ENCODE peak calls at places on chromosomes 16 and 17, in nine cellular contexts. One of them, this sample, is unnamed.

GRCh38 chr16:66924527-66925321 is 611 bp downstream of the RRAD start:
- DNase-seq in non-pigmented ciliary epithelial cell: no peak
- DNase-seq in CD8-positive, alpha-beta T cell: no peak
- DNase-seq in activated CD8-positive, alpha-beta memory T cell treated with anti-CD3 and anti-CD28 coated beads for 48 hours: no peak
- DNase-seq in EH: peak
- DNase-seq in T-cell: no peak
- DNase-seq in activated CD4-positive, alpha-beta T cell treated with anti-CD3 and anti-CD28 coated beads for 48 hours: peak
- DNase-seq in memory B cell: peak
- DNase-seq in skeletal muscle cell: no peak
- DNase-seq in this sample: peak

GRCh38 chr16:80671281-80671849 is 130.6 kb downstream of the DYNLRB2 start:
- DNase-seq in non-pigmented ciliary epithelial cell: no peak
- DNase-seq in CD8-positive, alpha-beta T cell: no peak
- DNase-seq in activated CD8-positive, alpha-beta memory T cell treated with anti-CD3 and anti-CD28 coated beads for 48 hours: no peak
- DNase-seq in EH: no peak
- DNase-seq in T-cell: no peak
- DNase-seq in activated CD4-positive, alpha-beta T cell treated with anti-CD3 and anti-CD28 coated beads for 48 hours: no peak
- DNase-seq in memory B cell: peak
- DNase-seq in skeletal muscle cell: no peak
- DNase-seq in this sample: no peak

GRCh38 chr16:89670496-89671431 is 13.1 kb downstream of the SPATA33 start:
- DNase-seq in non-pigmented ciliary epithelial cell: no peak
- DNase-seq in CD8-positive, alpha-beta T cell: no peak
- DNase-seq in activated CD8-positive, alpha-beta memory T cell treated with anti-CD3 and anti-CD28 coated beads for 48 hours: no peak
- DNase-seq in EH: peak
- DNase-seq in T-cell: no peak
- DNase-seq in activated CD4-positive, alpha-beta T cell treated with anti-CD3 and anti-CD28 coated beads for 48 hours: no peak
- DNase-seq in memory B cell: no peak
- DNase-seq in skeletal muscle cell: no peak
- DNase-seq in this sample: peak

GRCh38 chr17:3531266-3532101 is 26.1 kb downstream of the TRPV3 start:
- DNase-seq in non-pigmented ciliary epithelial cell: no peak
- DNase-seq in CD8-positive, alpha-beta T cell: no peak
- DNase-seq in activated CD8-positive, alpha-beta memory T cell treated with anti-CD3 and anti-CD28 coated beads for 48 hours: no peak
- DNase-seq in EH: no peak
- DNase-seq in T-cell: no peak
- DNase-seq in activated CD4-positive, alpha-beta T cell treated with anti-CD3 and anti-CD28 coated beads for 48 hours: no peak
- DNase-seq in memory B cell: no peak
- DNase-seq in skeletal muscle cell: no peak
- DNase-seq in this sample: no peak

GRCh38 chr17:28379814-28380571 is 8.5 kb downstream of the SARM1 start:
- DNase-seq in non-pigmented ciliary epithelial cell: peak
- DNase-seq in CD8-positive, alpha-beta T cell: no peak
- DNase-seq in activated CD8-positive, alpha-beta memory T cell treated with anti-CD3 and anti-CD28 coated beads for 48 hours: no peak
- DNase-seq in EH: peak
- DNase-seq in T-cell: no peak
- DNase-seq in activated CD4-positive, alpha-beta T cell treated with anti-CD3 and anti-CD28 coated beads for 48 hours: no peak
- DNase-seq in memory B cell: no peak
- DNase-seq in skeletal muscle cell: no peak
- DNase-seq in this sample: no peak

GRCh38 chr17:64406321-64407200 is 15.9 kb upstream of the PECAM1 start:
- DNase-seq in non-pigmented ciliary epithelial cell: no peak
- DNase-seq in CD8-positive, alpha-beta T cell: no peak
- DNase-seq in activated CD8-positive, alpha-beta memory T cell treated with anti-CD3 and anti-CD28 coated beads for 48 hours: no peak
- DNase-seq in EH: peak
- DNase-seq in T-cell: no peak
- DNase-seq in activated CD4-positive, alpha-beta T cell treated with anti-CD3 and anti-CD28 coated beads for 48 hours: no peak
- DNase-seq in memory B cell: no peak
- DNase-seq in skeletal muscle cell: no peak
- DNase-seq in this sample: no peak

GRCh38 chr17:38896373-38896954 is 26.6 kb downstream of the LASP1 start:
- DNase-seq in non-pigmented ciliary epithelial cell: no peak
- DNase-seq in CD8-positive, alpha-beta T cell: no peak
- DNase-seq in activated CD8-positive, alpha-beta memory T cell treated with anti-CD3 and anti-CD28 coated beads for 48 hours: no peak
- DNase-seq in EH: no peak
- DNase-seq in T-cell: no peak
- DNase-seq in activated CD4-positive, alpha-beta T cell treated with anti-CD3 and anti-CD28 coated beads for 48 hours: no peak
- DNase-seq in memory B cell: no peak
- DNase-seq in skeletal muscle cell: no peak
- DNase-seq in this sample: no peak

GRCh38 chr16:52069866-52070265 is 477.1 kb downstream of the TOX3 start:
- DNase-seq in non-pigmented ciliary epithelial cell: no peak
- DNase-seq in CD8-positive, alpha-beta T cell: no peak
- DNase-seq in activated CD8-positive, alpha-beta memory T cell treated with anti-CD3 and anti-CD28 coated beads for 48 hours: no peak
- DNase-seq in EH: peak
- DNase-seq in T-cell: no peak
- DNase-seq in activated CD4-positive, alpha-beta T cell treated with anti-CD3 and anti-CD28 coated beads for 48 hours: no peak
- DNase-seq in memory B cell: no peak
- DNase-seq in skeletal muscle cell: no peak
- DNase-seq in this sample: no peak

GRCh38 chr17:74156878-74157277 is 46.6 kb upstream of the RPL38 start:
- DNase-seq in non-pigmented ciliary epithelial cell: no peak
- DNase-seq in CD8-positive, alpha-beta T cell: no peak
- DNase-seq in activated CD8-positive, alpha-beta memory T cell treated with anti-CD3 and anti-CD28 coated beads for 48 hours: no peak
- DNase-seq in EH: no peak
- DNase-seq in T-cell: no peak
- DNase-seq in activated CD4-positive, alpha-beta T cell treated with anti-CD3 and anti-CD28 coated beads for 48 hours: no peak
- DNase-seq in memory B cell: no peak
- DNase-seq in skeletal muscle cell: no peak
- DNase-seq in this sample: no peak

GRCh38 chr17:69188796-69189195 is 39.8 kb downstream of the ABCA10 start:
- DNase-seq in non-pigmented ciliary epithelial cell: no peak
- DNase-seq in CD8-positive, alpha-beta T cell: no peak
- DNase-seq in activated CD8-positive, alpha-beta memory T cell treated with anti-CD3 and anti-CD28 coated beads for 48 hours: no peak
- DNase-seq in EH: no peak
- DNase-seq in T-cell: no peak
- DNase-seq in activated CD4-positive, alpha-beta T cell treated with anti-CD3 and anti-CD28 coated beads for 48 hours: no peak
- DNase-seq in memory B cell: no peak
- DNase-seq in skeletal muscle cell: no peak
- DNase-seq in this sample: no peak

GRCh38 chr16:71637398-71637797 is 11.4 kb downstream of the MARVELD3 start:
- DNase-seq in non-pigmented ciliary epithelial cell: peak
- DNase-seq in CD8-positive, alpha-beta T cell: no peak
- DNase-seq in activated CD8-positive, alpha-beta memory T cell treated with anti-CD3 and anti-CD28 coated beads for 48 hours: no peak
- DNase-seq in EH: peak
- DNase-seq in T-cell: no peak
- DNase-seq in activated CD4-positive, alpha-beta T cell treated with anti-CD3 and anti-CD28 coated beads for 48 hours: no peak
- DNase-seq in memory B cell: no peak
- DNase-seq in skeletal muscle cell: peak
- DNase-seq in this sample: no peak

GRCh38 chr17:44930667-44931066 is 15.4 kb upstream of the GFAP start:
- DNase-seq in non-pigmented ciliary epithelial cell: no peak
- DNase-seq in CD8-positive, alpha-beta T cell: no peak
- DNase-seq in activated CD8-positive, alpha-beta memory T cell treated with anti-CD3 and anti-CD28 coated beads for 48 hours: no peak
- DNase-seq in EH: no peak
- DNase-seq in T-cell: no peak
- DNase-seq in activated CD4-positive, alpha-beta T cell treated with anti-CD3 and anti-CD28 coated beads for 48 hours: no peak
- DNase-seq in memory B cell: no peak
- DNase-seq in skeletal muscle cell: no peak
- DNase-seq in this sample: no peak

GRCh38 chr16:70253291-70254094 is 1.8 kb upstream of the EXOSC6 start:
- DNase-seq in non-pigmented ciliary epithelial cell: no peak
- DNase-seq in CD8-positive, alpha-beta T cell: no peak
- DNase-seq in activated CD8-positive, alpha-beta memory T cell treated with anti-CD3 and anti-CD28 coated beads for 48 hours: no peak
- DNase-seq in EH: peak
- DNase-seq in T-cell: no peak
- DNase-seq in activated CD4-positive, alpha-beta T cell treated with anti-CD3 and anti-CD28 coated beads for 48 hours: peak
- DNase-seq in memory B cell: no peak
- DNase-seq in skeletal muscle cell: no peak
- DNase-seq in this sample: no peak

GRCh38 chr16:84190731-84191388 is at the start of gene ADAD2:
- DNase-seq in non-pigmented ciliary epithelial cell: no peak
- DNase-seq in CD8-positive, alpha-beta T cell: no peak
- DNase-seq in activated CD8-positive, alpha-beta memory T cell treated with anti-CD3 and anti-CD28 coated beads for 48 hours: no peak
- DNase-seq in EH: no peak
- DNase-seq in T-cell: no peak
- DNase-seq in activated CD4-positive, alpha-beta T cell treated with anti-CD3 and anti-CD28 coated beads for 48 hours: peak
- DNase-seq in memory B cell: no peak
- DNase-seq in skeletal muscle cell: no peak
- DNase-seq in this sample: no peak

GRCh38 chr16:22668318-22668717 is 145.6 kb upstream of the HS3ST2 start:
- DNase-seq in non-pigmented ciliary epithelial cell: no peak
- DNase-seq in CD8-positive, alpha-beta T cell: no peak
- DNase-seq in activated CD8-positive, alpha-beta memory T cell treated with anti-CD3 and anti-CD28 coated beads for 48 hours: no peak
- DNase-seq in EH: no peak
- DNase-seq in T-cell: no peak
- DNase-seq in activated CD4-positive, alpha-beta T cell treated with anti-CD3 and anti-CD28 coated beads for 48 hours: no peak
- DNase-seq in memory B cell: no peak
- DNase-seq in skeletal muscle cell: no peak
- DNase-seq in this sample: no peak

This sample was measured in natural killer cell treated with Interleukin-12 subunit alpha and Interleukin-12 subunit beta and Interleukin-15 and Interleukin-18, amount 100 ng/mL, for 72 hours.